ENCODE peak calls at places on chromosomes 5 and 9, in four cellular contexts. L is mesendoderm, J is H1, I is IMR-90. W is an unnamed sample.

GRCh38 chr9:19885608-19886007 is 96.8 kb upstream of the SLC24A2 start:
- DNase-seq in L (no peak), J (no peak), I (no peak), W (no peak)

GRCh38 chr9:133004091-133005072 is 25.9 kb downstream of the GFI1B start:
- DNase-seq in L (peak; percentile 47), J (no peak), I (no peak), W (no peak)

GRCh38 chr9:75088646-75089368 is 493 bp downstream of the OSTF1 start:
- DNase-seq in L (peak; percentile 89), J (no peak), I (peak; percentile 68), W (peak; percentile 85)

GRCh38 chr5:60842859-60843692 is 993 bp downstream of the ELOVL7 start:
- DNase-seq in L (peak; percentile 48), J (no peak), I (no peak), W (peak; percentile 44)

GRCh38 chr5:105504-106080 is 13.6 kb downstream of the PLEKHG4B start:
- DNase-seq in L (no peak), J (no peak), I (no peak), W (no peak)

GRCh38 chr5:81422671-81423070 is 28.7 kb upstream of the ACOT12 start:
- DNase-seq in L (no peak), J (no peak), I (peak; percentile 97), W (peak; percentile 64)

GRCh38 chr9:127336708-127337352 is 60.1 kb upstream of the SLC2A8 start:
- DNase-seq in L (peak; percentile 43), J (no peak), I (peak; percentile 96), W (peak; percentile 96)

GRCh38 chr9:113600871-113601545 is 137.5 kb downstream of the RGS3 start:
- DNase-seq in L (no peak), J (no peak), I (no peak), W (no peak)

GRCh38 chr5:146519554-146519953 is 3.6 kb upstream of the GPR151 start:
- DNase-seq in L (no peak), J (no peak), I (no peak), W (no peak)

GRCh38 chr9:130372057-130372456 is 72.7 kb upstream of the ASS1 start:
- DNase-seq in L (peak; percentile 52), J (no peak), I (no peak), W (no peak)

GRCh38 chr5:127997131-127997775 is 86.3 kb upstream of the SLC12A2 start:
- DNase-seq in L (peak; percentile 12), J (no peak), I (no peak), W (no peak)

GRCh38 chr5:83955916-83956315 is 235.3 kb upstream of the HAPLN1 start:
- DNase-seq in L (peak; percentile 4), J (no peak), I (peak; percentile 77), W (no peak)

GRCh38 chr5:52743970-52744369 is 43.7 kb upstream of the ITGA1 start:
- DNase-seq in L (no peak), J (no peak), I (peak; percentile 66), W (no peak)

GRCh38 chr5:95283761-95284511 is 958 bp downstream of the MCTP1 start:
- DNase-seq in L (peak; percentile 59), J (no peak), I (no peak), W (peak; percentile 49)

GRCh38 chr5:4384649-4385048 is 755.5 kb upstream of the ADAMTS16 start:
- DNase-seq in L (peak; percentile 25), J (no peak), I (no peak), W (no peak)

GRCh38 chr5:95747041-95747679 is 16.0 kb downstream of the RHOBTB3 start:
- DNase-seq in L (no peak), J (no peak), I (no peak), W (no peak)

GRCh38 chr9:130713286-130713975 is 19.9 kb downstream of the EXOSC2 start:
- DNase-seq in L (peak; percentile 56), J (no peak), I (peak; percentile 34), W (no peak)

GRCh38 chr9:69771775-69772418 is 12.1 kb upstream of the PTAR1 start:
- DNase-seq in L (no peak), J (no peak), I (peak; percentile 90), W (no peak)

GRCh38 chr5:135094339-135095051 is 60.5 kb upstream of the PITX1 start:
- DNase-seq in L (no peak), J (no peak), I (no peak), W (no peak)
- H3K18ac ChIP-seq in L (no peak overlapping the region), J (no peak overlapping the region), I (no peak overlapping the region), W (no peak overlapping the region)

GRCh38 chr5:111271885-111272284 is 47.7 kb downstream of the CAMK4 start:
- DNase-seq in L (no peak), J (no peak), I (no peak), W (no peak)
- H3K18ac ChIP-seq in L (no peak overlapping the region), J (no peak overlapping the region), I (no peak overlapping the region), W (no peak overlapping the region)

GRCh38 chr9:95045751-95046150 is 271.8 kb downstream of the FANCC start:
- DNase-seq in L (peak; percentile 66), J (no peak), I (no peak), W (peak; percentile 85)

GRCh38 chr9:95040106-95040505 is 277.4 kb downstream of the FANCC start:
- DNase-seq in L (no peak), J (no peak), I (no peak), W (no peak)

GRCh38 chr9:95047452-95048224 is 269.9 kb downstream of the FANCC start:
- DNase-seq in L (peak; percentile 69), J (no peak), I (no peak), W (no peak)

GRCh38 chr9:95044731-95045508 is 272.6 kb downstream of the FANCC start:
- DNase-seq in L (peak; percentile 95), J (peak; percentile 72), I (no peak), W (peak; percentile 96)

DNA sequence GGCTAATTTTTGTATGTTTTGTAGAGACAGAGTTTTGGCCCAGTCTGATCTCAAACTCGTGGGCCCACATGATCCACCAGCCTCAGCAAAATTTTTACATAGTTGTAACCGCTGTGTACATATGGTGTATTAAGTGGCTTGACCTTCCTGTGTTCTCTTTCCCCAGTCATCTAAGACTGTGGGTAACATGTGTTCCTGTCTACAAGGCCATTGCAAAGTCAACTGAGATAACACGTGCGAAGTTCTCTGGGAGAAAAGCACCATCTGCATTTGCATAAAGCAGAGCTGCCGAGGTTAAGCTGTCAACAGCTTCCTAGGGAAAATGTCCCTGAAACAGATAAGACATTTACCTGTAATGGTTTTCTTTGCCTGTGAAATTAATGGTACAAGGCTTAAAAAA is 273.7 kb downstream of the FANCC start:
- DNase-seq in L (peak; percentile 54), J (no peak), I (no peak), W (no peak)
- H3K18ac ChIP-seq in L (no peak overlapping the region), J (no peak overlapping the region), I (no peak overlapping the region), W (no peak overlapping the region)

GRCh38 chr5:97106183-97106582 is 36.2 kb downstream of the LIX1 start:
- DNase-seq in L (peak; percentile 15), J (no peak), I (no peak), W (no peak)

GRCh38 chr5:97112212-97112611 is 30.2 kb downstream of the LIX1 start:
- DNase-seq in L (no peak), J (no peak), I (no peak), W (no peak)

GRCh38 chr5:97111612-97112011 is 30.8 kb downstream of the LIX1 start:
- DNase-seq in L (no peak), J (no peak), I (no peak), W (no peak)

GRCh38 chr5:97111004-97111403 is 31.4 kb downstream of the LIX1 start:
- DNase-seq in L (no peak), J (no peak), I (no peak), W (no peak)

GRCh38 chr5:97107266-97107665 is 35.1 kb downstream of the LIX1 start:
- DNase-seq in L (no peak), J (no peak), I (no peak), W (no peak)
- H3K18ac ChIP-seq in L (no peak overlapping the region), J (no peak overlapping the region), I (no peak overlapping the region), W (peak overlapping the region; percentile 47)

GRCh38 chr5:24365406-24365805 is 279.4 kb downstream of the CDH10 start:
- DNase-seq in L (peak; percentile 15), J (no peak), I (no peak), W (no peak)
- H3K18ac ChIP-seq in L (no peak overlapping the region), J (no peak overlapping the region), I (no peak overlapping the region), W (peak overlapping the region; percentile 33)

DNA sequence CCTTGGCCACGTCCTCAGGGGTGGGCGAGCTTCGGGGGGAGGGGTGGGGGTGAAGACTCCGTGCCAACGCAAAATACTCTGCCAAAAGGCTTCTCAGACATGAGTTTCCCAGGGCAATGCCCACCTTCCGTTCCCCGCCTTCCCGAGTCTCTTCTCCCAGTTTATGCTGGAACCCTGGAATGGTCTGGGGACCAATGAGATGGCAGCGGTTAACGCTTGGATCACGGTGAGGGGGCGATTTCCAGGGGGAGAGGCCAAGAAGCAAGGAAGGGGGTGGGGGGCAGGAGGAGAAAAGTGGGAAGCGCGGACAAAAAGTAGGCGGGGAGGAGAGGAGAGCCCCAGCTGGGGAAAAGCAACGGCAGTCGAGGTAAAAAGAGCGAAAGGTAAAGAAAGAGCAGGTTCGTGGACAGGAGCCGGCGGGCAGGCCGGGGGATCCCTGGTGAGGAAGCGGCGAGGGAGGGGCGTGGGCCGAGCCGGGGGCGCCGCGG is 593 bp upstream of the SNCAIP start:
- DNase-seq in L (peak; percentile 29), J (no peak), I (no peak), W (no peak)
- H3K18ac ChIP-seq in L (peak overlapping the region; percentile 39), J (no peak overlapping the region), I (peak overlapping the region; percentile 21), W (no peak overlapping the region)

W was measured in trophoblast cell.